ENCODE peak calls at places on chromosomes 11 and 22, in eight cellular contexts. One of them, this sample, is unnamed.

GRCh38 chr11:75272821-75273301 is 32.3 kb downstream of the TPBGL start:
- DNase-seq in NCI-H226: no peak
- DNase-seq in psoas muscle: no peak
- DNase-seq in substantia nigra: no peak
- DNase-seq in nephron progenitor cell: no peak
- DNase-seq in foreskin fibroblast: no peak
- DNase-seq in H54: no peak
- DNase-seq in chondrocyte: no peak
- DNase-seq in this sample: peak

GRCh38 chr22:46331496-46331895 is 4.0 kb upstream of the TRMU start:
- DNase-seq in foreskin fibroblast: no peak
- DNase-seq in chondrocyte: no peak
- DNase-seq in psoas muscle: no peak
- DNase-seq in nephron progenitor cell: no peak
- DNase-seq in H54: no peak
- DNase-seq in NCI-H226: no peak
- DNase-seq in substantia nigra: no peak
- DNase-seq in this sample: peak

GRCh38 chr11:132595711-132596111 is 936.6 kb downstream of the OPCML start:
- DNase-seq in NCI-H226: no peak
- DNase-seq in foreskin fibroblast: peak
- DNase-seq in substantia nigra: no peak
- DNase-seq in chondrocyte: no peak
- DNase-seq in H54: no peak
- DNase-seq in nephron progenitor cell: no peak
- DNase-seq in psoas muscle: no peak
- DNase-seq in this sample: no peak

GRCh38 chr11:111285205-111286079 is 12.9 kb upstream of the POU2AF3 start:
- DNase-seq in H54: no peak
- DNase-seq in psoas muscle: no peak
- DNase-seq in nephron progenitor cell: peak
- DNase-seq in NCI-H226: no peak
- DNase-seq in foreskin fibroblast: peak
- DNase-seq in chondrocyte: no peak
- DNase-seq in substantia nigra: no peak
- DNase-seq in this sample: no peak

GRCh38 chr11:96306600-96306932 is 36.4 kb downstream of the MAML2 start:
- DNase-seq in chondrocyte: no peak
- DNase-seq in nephron progenitor cell: no peak
- DNase-seq in psoas muscle: no peak
- DNase-seq in foreskin fibroblast: no peak
- DNase-seq in H54: no peak
- DNase-seq in NCI-H226: no peak
- DNase-seq in substantia nigra: no peak
- DNase-seq in this sample: no peak

GRCh38 chr11:103202048-103202651 is 92.9 kb downstream of the DYNC2H1 start:
- DNase-seq in NCI-H226: no peak
- DNase-seq in psoas muscle: no peak
- DNase-seq in chondrocyte: no peak
- DNase-seq in foreskin fibroblast: peak
- DNase-seq in nephron progenitor cell: no peak
- DNase-seq in H54: peak
- DNase-seq in substantia nigra: no peak
- DNase-seq in this sample: no peak

GRCh38 chr22:44734801-44735517 is 17.4 kb upstream of the ARHGAP8 start:
- DNase-seq in nephron progenitor cell: no peak
- DNase-seq in chondrocyte: no peak
- DNase-seq in NCI-H226: no peak
- DNase-seq in H54: no peak
- DNase-seq in psoas muscle: no peak
- DNase-seq in foreskin fibroblast: no peak
- DNase-seq in substantia nigra: no peak
- DNase-seq in this sample: no peak

GRCh38 chr22:19880786-19881569 is 26.3 kb upstream of the GNB1L start:
- DNase-seq in substantia nigra: no peak
- DNase-seq in H54: peak
- DNase-seq in chondrocyte: peak
- DNase-seq in NCI-H226: peak
- DNase-seq in psoas muscle: peak
- DNase-seq in foreskin fibroblast: peak
- DNase-seq in nephron progenitor cell: peak
- DNase-seq in this sample: peak

GRCh38 chr22:25448435-25449051 is 115.9 kb upstream of the GRK3 start:
- DNase-seq in NCI-H226: no peak
- DNase-seq in substantia nigra: peak
- DNase-seq in foreskin fibroblast: peak
- DNase-seq in chondrocyte: no peak
- DNase-seq in nephron progenitor cell: peak
- DNase-seq in H54: no peak
- DNase-seq in psoas muscle: no peak
- DNase-seq in this sample: no peak

GRCh38 chr11:10793470-10794255 is 15.1 kb downstream of the EIF4G2 start:
- DNase-seq in H54: no peak
- DNase-seq in psoas muscle: no peak
- DNase-seq in substantia nigra: no peak
- DNase-seq in chondrocyte: no peak
- DNase-seq in nephron progenitor cell: no peak
- DNase-seq in NCI-H226: no peak
- DNase-seq in foreskin fibroblast: no peak
- DNase-seq in this sample: no peak

GRCh38 chr22:25210831-25211230 is 8.6 kb upstream of the CRYBB2 start:
- DNase-seq in chondrocyte: no peak
- DNase-seq in foreskin fibroblast: no peak
- DNase-seq in substantia nigra: no peak
- DNase-seq in psoas muscle: no peak
- DNase-seq in H54: no peak
- DNase-seq in nephron progenitor cell: no peak
- DNase-seq in NCI-H226: no peak
- DNase-seq in this sample: no peak

GRCh38 chr22:22168190-22168940 is 76.2 kb upstream of the VPREB1 start:
- DNase-seq in substantia nigra: no peak
- DNase-seq in nephron progenitor cell: no peak
- DNase-seq in NCI-H226: no peak
- DNase-seq in foreskin fibroblast: peak
- DNase-seq in H54: no peak
- DNase-seq in chondrocyte: no peak
- DNase-seq in psoas muscle: no peak
- DNase-seq in this sample: no peak

GRCh38 chr11:65078151-65078550 is 5.7 kb downstream of the CDCA5 start:
- DNase-seq in NCI-H226: no peak
- DNase-seq in foreskin fibroblast: peak
- DNase-seq in psoas muscle: peak
- DNase-seq in chondrocyte: no peak
- DNase-seq in substantia nigra: no peak
- DNase-seq in nephron progenitor cell: peak
- DNase-seq in H54: no peak
- DNase-seq in this sample: peak

GRCh38 chr11:113446112-113446511 is 29.1 kb downstream of the DRD2 start:
- DNase-seq in nephron progenitor cell: no peak
- DNase-seq in substantia nigra: no peak
- DNase-seq in foreskin fibroblast: no peak
- DNase-seq in psoas muscle: no peak
- DNase-seq in H54: no peak
- DNase-seq in chondrocyte: no peak
- DNase-seq in NCI-H226: no peak
- DNase-seq in this sample: no peak

GRCh38 chr11:41334007-41334933 is 125.2 kb downstream of the LRRC4C start:
- DNase-seq in substantia nigra: no peak
- DNase-seq in NCI-H226: no peak
- DNase-seq in foreskin fibroblast: no peak
- DNase-seq in psoas muscle: no peak
- DNase-seq in chondrocyte: no peak
- DNase-seq in H54: no peak
- DNase-seq in nephron progenitor cell: no peak
- DNase-seq in this sample: no peak

GRCh38 chr11:80724366-80724765 is 1283.5 kb upstream of the TENM4 start:
- DNase-seq in H54: no peak
- DNase-seq in chondrocyte: no peak
- DNase-seq in psoas muscle: no peak
- DNase-seq in nephron progenitor cell: no peak
- DNase-seq in foreskin fibroblast: no peak
- DNase-seq in substantia nigra: no peak
- DNase-seq in NCI-H226: no peak
- DNase-seq in this sample: no peak

GRCh38 chr22:43840851-43841250 is 21.5 kb downstream of the SULT4A1 start:
- DNase-seq in H54: no peak
- DNase-seq in chondrocyte: no peak
- DNase-seq in nephron progenitor cell: no peak
- DNase-seq in psoas muscle: no peak
- DNase-seq in substantia nigra: no peak
- DNase-seq in foreskin fibroblast: no peak
- DNase-seq in NCI-H226: no peak
- DNase-seq in this sample: no peak

GRCh38 chr11:3347127-3347526 is 31.8 kb downstream of the ZNF195 start:
- DNase-seq in substantia nigra: no peak
- DNase-seq in psoas muscle: no peak
- DNase-seq in chondrocyte: no peak
- DNase-seq in NCI-H226: no peak
- DNase-seq in nephron progenitor cell: no peak
- DNase-seq in foreskin fibroblast: no peak
- DNase-seq in H54: no peak
- DNase-seq in this sample: no peak

GRCh38 chr11:70601861-70602575 is 203.7 kb downstream of the CTTN start:
- DNase-seq in psoas muscle: no peak
- DNase-seq in chondrocyte: no peak
- DNase-seq in H54: no peak
- DNase-seq in nephron progenitor cell: no peak
- DNase-seq in substantia nigra: no peak
- DNase-seq in foreskin fibroblast: no peak
- DNase-seq in NCI-H226: no peak
- DNase-seq in this sample: no peak

GRCh38 chr11:20448838-20449237 is 61.3 kb downstream of the PRMT3 start:
- DNase-seq in substantia nigra: no peak
- DNase-seq in foreskin fibroblast: no peak
- DNase-seq in nephron progenitor cell: no peak
- DNase-seq in chondrocyte: no peak
- DNase-seq in psoas muscle: no peak
- DNase-seq in NCI-H226: no peak
- DNase-seq in H54: no peak
- DNase-seq in this sample: no peak

GRCh38 chr11:43983221-43983795 is 40.9 kb downstream of the C11orf96 start:
- DNase-seq in psoas muscle: no peak
- DNase-seq in NCI-H226: no peak
- DNase-seq in nephron progenitor cell: no peak
- DNase-seq in substantia nigra: no peak
- DNase-seq in foreskin fibroblast: no peak
- DNase-seq in chondrocyte: no peak
- DNase-seq in H54: peak
- DNase-seq in this sample: no peak

GRCh38 chr11:78197816-78198215 is 9.1 kb downstream of the USP35 start:
- DNase-seq in NCI-H226: no peak
- DNase-seq in foreskin fibroblast: no peak
- DNase-seq in psoas muscle: no peak
- DNase-seq in substantia nigra: no peak
- DNase-seq in chondrocyte: no peak
- DNase-seq in H54: no peak
- DNase-seq in nephron progenitor cell: no peak
- DNase-seq in this sample: peak

GRCh38 chr11:12680246-12680939 is 6.2 kb downstream of the TEAD1 start:
- DNase-seq in H54: no peak
- DNase-seq in NCI-H226: peak
- DNase-seq in psoas muscle: peak
- DNase-seq in nephron progenitor cell: peak
- DNase-seq in foreskin fibroblast: peak
- DNase-seq in substantia nigra: peak
- DNase-seq in chondrocyte: no peak
- DNase-seq in this sample: no peak

GRCh38 chr11:9700105-9700801 is 36.4 kb downstream of the SWAP70 start:
- DNase-seq in psoas muscle: no peak
- DNase-seq in H54: no peak
- DNase-seq in substantia nigra: no peak
- DNase-seq in foreskin fibroblast: no peak
- DNase-seq in nephron progenitor cell: no peak
- DNase-seq in NCI-H226: no peak
- DNase-seq in chondrocyte: no peak
- DNase-seq in this sample: no peak

GRCh38 chr22:38858492-38858891 is 13.5 kb downstream of the CBX6 start:
- DNase-seq in substantia nigra: no peak
- DNase-seq in psoas muscle: no peak
- DNase-seq in foreskin fibroblast: no peak
- DNase-seq in NCI-H226: no peak
- DNase-seq in H54: no peak
- DNase-seq in chondrocyte: no peak
- DNase-seq in nephron progenitor cell: no peak
- DNase-seq in this sample: no peak

GRCh38 chr11:16846305-16846704 is 107.9 kb downstream of the C11orf58 start:
- DNase-seq in chondrocyte: no peak
- DNase-seq in nephron progenitor cell: no peak
- DNase-seq in NCI-H226: no peak
- DNase-seq in foreskin fibroblast: no peak
- DNase-seq in psoas muscle: no peak
- DNase-seq in H54: no peak
- DNase-seq in substantia nigra: no peak
- DNase-seq in this sample: no peak

GRCh38 chr11:12185914-12186313 is 75.5 kb downstream of the MICAL2 start:
- DNase-seq in substantia nigra: no peak
- DNase-seq in NCI-H226: no peak
- DNase-seq in foreskin fibroblast: no peak
- DNase-seq in chondrocyte: no peak
- DNase-seq in H54: no peak
- DNase-seq in nephron progenitor cell: no peak
- DNase-seq in psoas muscle: no peak
- DNase-seq in this sample: no peak